ENCODE peak calls at places on chromosome 9, in six cellular contexts. L is neuronal stem cell, R is HCT116, M is SK-N-SH, X is hepatocyte, Y is A549. H is an unnamed sample.
A peak's percentile ranks its signal among the peaks of the same experiment; 100 is the strongest.

GRCh38 chr9:128078504-128079434 is 10.7 kb downstream of the SLC25A25 start:
- DNase-seq in X (peak; percentile 79), L (no peak), R (peak; percentile 79), Y (peak; percentile 76), M (no peak), H (no peak)

GRCh38 chr9:80094176-80094771 is 522.5 kb downstream of the TLE4 start:
- DNase-seq in M (no peak), X (no peak), R (no peak), L (no peak), Y (no peak), H (no peak)

GRCh38 chr9:97526895-97527575 is 25.6 kb downstream of the TMOD1 start:
- DNase-seq in X (no peak), M (no peak), R (no peak), L (no peak), Y (no peak), H (no peak)

GRCh38 chr9:131923766-131924165 is 155.9 kb downstream of the MED27 start:
- DNase-seq in R (no peak), X (no peak), Y (no peak), M (no peak), L (no peak), H (no peak)

GRCh38 chr9:27499481-27499880 is 24.6 kb upstream of the IFNK start:
- DNase-seq in L (no peak), X (no peak), Y (peak; percentile 11), R (no peak), M (no peak), H (no peak)

GRCh38 chr9:5408596-5408995 is 29.1 kb downstream of the PLGRKT start:
- DNase-seq in L (no peak), R (no peak), X (no peak), Y (no peak), M (no peak), H (peak; percentile 4)

GRCh38 chr9:130054428-130054786 is 701 bp downstream of the GPR107 start:
- DNase-seq in Y (no peak), L (no peak), X (no peak), R (no peak), M (no peak), H (no peak)

GRCh38 chr9:103397868-103398600 is 402.9 kb downstream of the CYLC2 start:
- DNase-seq in R (peak; percentile 7), M (peak; percentile 30), Y (peak; percentile 21), X (peak; percentile 82), L (peak; percentile 37), H (peak; percentile 31)

GRCh38 chr9:89483592-89484474 is 14.1 kb downstream of the SEMA4D start:
- DNase-seq in M (no peak), Y (no peak), L (no peak), X (no peak), R (no peak), H (peak; percentile 72)

GRCh38 chr9:98231770-98232478 is 23.5 kb downstream of the TBC1D2 start:
- DNase-seq in L (no peak), R (no peak), M (no peak), Y (no peak), X (peak; percentile 63), H (peak; percentile 19)

GRCh38 chr9:131611586-131611985 is 66.3 kb downstream of the PRRT1B start:
- DNase-seq in R (no peak), X (no peak), Y (no peak), L (no peak), M (no peak), H (no peak)

GRCh38 chr9:121692606-121693505 is 41.4 kb downstream of the DAB2IP start:
- DNase-seq in X (peak; percentile 77), L (peak; percentile 54), Y (peak; percentile 24), M (no peak), R (peak; percentile 86), H (no peak)

GRCh38 chr9:26650325-26650724 is 242.3 kb downstream of the CAAP1 start:
- DNase-seq in M (no peak), R (no peak), Y (no peak), L (no peak), X (no peak), H (no peak)

GRCh38 chr9:113625456-113625855 is 161.9 kb downstream of the RGS3 start:
- DNase-seq in Y (no peak), L (no peak), X (no peak), M (no peak), R (no peak), H (no peak)

GRCh38 chr9:85610074-85610855 is 131.5 kb downstream of the AGTPBP1 start:
- DNase-seq in Y (peak; percentile 78), R (peak; percentile 51), M (peak; percentile 74), L (peak; percentile 66), X (peak; percentile 81), H (peak; percentile 73)

GRCh38 chr9:70406446-70406862 is 8.0 kb downstream of the KLF9 start:
- DNase-seq in R (no peak), X (no peak), Y (no peak), L (no peak), M (no peak), H (no peak)

GRCh38 chr9:77402286-77402685 is 225.0 kb downstream of the VPS13A start:
- DNase-seq in M (no peak), X (no peak), Y (no peak), L (no peak), R (no peak), H (no peak)

GRCh38 chr9:95876138-95876444 is 600 bp downstream of the ERCC6L2 start:
- DNase-seq in R (no peak), X (no peak), M (no peak), L (no peak), Y (no peak), H (no peak)

GRCh38 chr9:83509372-83509771 is 28.8 kb downstream of the FRMD3 start:
- DNase-seq in Y (no peak), L (no peak), R (no peak), X (no peak), M (no peak), H (no peak)

GRCh38 chr9:115208503-115208902 is 90.5 kb upstream of the TNC start:
- DNase-seq in M (no peak), L (no peak), R (no peak), X (no peak), Y (no peak), H (no peak)

GRCh38 chr9:90245661-90246060 is 397.0 kb downstream of the DIRAS2 start:
- DNase-seq in R (no peak), M (peak; percentile 6), Y (no peak), X (no peak), L (no peak), H (no peak)

GRCh38 chr9:121748727-121749546 is 97.5 kb downstream of the DAB2IP start:
- DNase-seq in M (no peak), L (no peak), Y (no peak), R (no peak), X (no peak), H (no peak)

DNA sequence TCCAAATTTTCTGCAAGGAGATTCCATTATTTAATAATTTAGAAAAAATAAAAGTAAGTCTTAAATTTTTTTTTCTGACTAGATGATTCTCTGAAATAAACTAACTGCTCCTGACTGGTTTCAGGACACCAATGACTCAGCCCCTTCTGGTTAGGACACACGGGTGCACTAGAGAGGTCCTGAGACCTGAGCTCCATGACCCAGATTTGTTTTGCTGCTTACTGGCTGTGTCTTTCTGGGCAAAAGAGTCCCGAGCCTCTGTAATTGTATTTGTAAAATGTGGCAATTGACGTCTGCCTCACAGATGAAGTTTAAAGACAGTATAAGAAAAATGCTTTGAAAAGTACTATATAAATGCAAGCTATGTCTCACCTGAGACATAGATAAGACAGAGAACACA is 89.1 kb downstream of the SLC24A2 start:
- DNase-seq in L (no peak), R (no peak), M (no peak), Y (no peak), X (no peak), H (no peak)
- H3K4me2 ChIP-seq in L (no peak overlapping the region), R (no peak overlapping the region), M (no peak overlapping the region), Y (no peak overlapping the region), X (no peak overlapping the region), H (no peak overlapping the region)

GRCh38 chr9:134306583-134307222 is 19.6 kb upstream of the RXRA start:
- DNase-seq in L (no peak), M (no peak), R (no peak), X (no peak), Y (no peak), H (no peak)

GRCh38 chr9:134305533-134305932 is 20.7 kb upstream of the RXRA start:
- DNase-seq in Y (no peak), X (no peak), L (no peak), R (no peak), M (no peak), H (no peak)

GRCh38 chr9:134307674-134308638 is 18.3 kb upstream of the RXRA start:
- DNase-seq in L (no peak), X (no peak), R (no peak), Y (no peak), M (no peak), H (no peak)

GRCh38 chr9:134304712-134305111 is 21.5 kb upstream of the RXRA start:
- DNase-seq in Y (no peak), X (no peak), L (no peak), M (no peak), R (no peak), H (no peak)

DNA sequence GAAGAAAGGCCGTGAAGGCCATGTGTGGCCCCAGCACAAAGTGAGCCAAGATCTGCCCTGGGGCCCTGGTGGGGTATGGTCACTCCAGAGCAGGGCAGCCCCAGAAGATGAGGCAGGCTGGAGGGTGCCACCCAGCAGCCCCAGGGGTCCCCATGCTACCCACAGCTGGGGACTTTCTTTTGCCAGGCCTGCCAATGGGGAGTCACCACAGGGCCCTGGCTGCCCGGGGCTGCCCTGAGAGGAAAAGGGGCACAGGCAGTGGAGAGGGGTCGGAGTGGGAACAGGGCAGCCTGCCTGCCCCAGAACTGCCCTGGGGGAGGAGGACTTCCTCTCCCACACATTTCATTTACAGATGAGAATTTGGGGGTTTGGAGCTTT is 19.0 kb upstream of the RXRA start:
- DNase-seq in X (no peak), R (no peak), M (no peak), L (no peak), Y (no peak), H (no peak)
- H3K4me2 ChIP-seq in X (peak overlapping the region; percentile 37), R (no peak overlapping the region), M (no peak overlapping the region), L (no peak overlapping the region), Y (no peak overlapping the region), H (no peak overlapping the region)

DNA sequence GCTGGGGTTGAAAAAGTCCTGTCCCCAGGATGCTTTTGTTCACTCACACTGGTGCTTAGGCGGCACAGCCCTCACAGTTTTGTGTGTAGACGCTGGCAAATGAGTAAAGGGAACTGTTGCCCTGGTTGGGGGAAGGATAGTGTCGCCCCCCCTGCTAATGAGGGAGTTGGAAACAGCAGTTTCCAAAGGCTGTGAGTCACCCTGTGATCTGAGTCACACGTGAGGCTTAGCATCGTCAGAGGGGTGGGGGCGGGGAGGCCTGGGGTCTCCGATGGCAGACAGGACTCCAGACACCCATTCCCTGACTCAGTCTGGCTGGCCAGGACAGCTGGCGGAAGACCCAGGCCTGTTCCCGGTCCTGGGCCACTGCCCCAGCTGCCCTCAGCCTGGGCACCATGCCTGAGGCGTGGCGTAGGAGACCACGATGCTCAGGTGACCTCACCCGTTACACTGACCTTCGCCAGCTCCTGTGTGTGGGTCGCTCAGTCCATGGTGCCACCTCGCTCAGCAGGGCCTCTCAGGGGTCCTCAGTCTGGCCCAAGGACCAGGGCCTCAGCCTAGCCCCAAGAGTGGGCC is 2.9 kb downstream of the DNAJB5 start:
- DNase-seq in Y (no peak), X (peak; percentile 78), L (no peak), R (peak; percentile 22), M (no peak), H (no peak)
- H3K4me2 ChIP-seq in Y (peak overlapping the region; percentile 60), X (peak overlapping the region; percentile 36), L (no peak overlapping the region), R (peak overlapping the region; percentile 78), M (peak overlapping the region; percentile 48), H (no peak overlapping the region)

DNA sequence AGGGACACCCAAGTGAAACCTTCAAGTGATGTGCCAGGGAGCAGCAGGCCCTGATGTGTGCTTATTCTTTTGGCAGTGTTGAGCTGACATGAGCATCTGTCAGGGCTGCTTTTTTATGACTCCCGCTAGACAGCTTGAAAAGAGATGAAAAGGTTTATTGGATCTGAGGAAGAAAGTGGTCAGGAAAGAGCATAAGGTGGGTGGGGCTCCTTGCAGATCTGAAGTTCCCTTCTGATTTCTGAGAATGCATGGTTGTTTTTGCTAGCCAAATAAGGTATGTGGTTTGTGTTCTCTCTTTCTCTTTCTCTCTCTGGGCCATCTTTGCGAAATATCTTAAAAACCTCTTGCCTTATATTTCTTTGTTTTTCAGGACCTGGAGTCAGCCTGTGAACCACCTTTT is 316.1 kb downstream of the DMRT2 start:
- DNase-seq in M (no peak), Y (no peak), R (no peak), L (no peak), X (no peak), H (no peak)
- H3K4me2 ChIP-seq in M (no peak overlapping the region), Y (no peak overlapping the region), R (no peak overlapping the region), L (no peak overlapping the region), X (no peak overlapping the region), H (no peak overlapping the region)

H was measured in OCI-LY7.